ENCODE peak calls at places on chromosomes 5 and 9, in six cellular contexts. T is mammary epithelial cell; U is lower lobe of right lung; J is dorsolateral prefrontal cortex; X is B cell; F is CD8-positive, alpha-beta T cell. E is an unnamed sample.

GRCh38 chr5:141767671-141768070 is 85.6 kb upstream of the ARAP3 start:
- DNase-seq in J (no peak), T (no peak), X (no peak), F (no peak), U (no peak), E (no peak)

GRCh38 chr5:173941758-173942401 is 47.1 kb upstream of the C5orf47 start:
- DNase-seq in U (no peak), J (no peak), X (no peak), F (no peak), T (no peak), E (no peak)

GRCh38 chr5:148120317-148120716 is 48.0 kb upstream of the SPINK14 start:
- DNase-seq in X (no peak), T (no peak), F (no peak), J (no peak), U (no peak), E (no peak)

GRCh38 chr5:172459396-172460165 is 5.3 kb upstream of the SH3PXD2B start:
- DNase-seq in F (no peak), X (no peak), J (no peak), U (no peak), T (no peak), E (no peak)

GRCh38 chr5:170225326-170226137 is 7.3 kb upstream of the C5orf58 start:
- DNase-seq in F (peak), J (peak), U (peak), X (peak), T (peak), E (no peak)

GRCh38 chr9:83219154-83219923 is 156.4 kb upstream of the RASEF start:
- DNase-seq in T (peak), X (no peak), J (peak), F (no peak), U (peak), E (peak)

GRCh38 chr5:98599016-98599415 is 174.4 kb upstream of the RGMB start:
- DNase-seq in T (no peak), U (no peak), F (no peak), J (no peak), X (no peak), E (no peak)

GRCh38 chr9:120940573-120940972 is 14.0 kb upstream of the TRAF1 start:
- DNase-seq in J (no peak), X (no peak), F (no peak), T (no peak), U (no peak), E (no peak)

GRCh38 chr5:2133080-2133479 is 250.4 kb upstream of the IRX4 start:
- DNase-seq in U (no peak), F (no peak), X (no peak), J (no peak), T (no peak), E (no peak)

GRCh38 chr9:94654165-94654894 is 15.0 kb upstream of the FBP1 start:
- DNase-seq in X (no peak), T (peak), F (no peak), U (peak), J (no peak), E (no peak)
- TF ChIP-seq CTCF in X (no peak), T (no peak), F (no peak), U (no peak), J (no peak), E (no peak)

GRCh38 chr5:107067391-107067790 is 603.3 kb downstream of the EFNA5 start:
- DNase-seq in F (no peak), X (no peak), U (peak), T (no peak), J (peak), E (no peak)
- TF ChIP-seq CTCF in F (no peak), X (no peak), U (no peak), T (no peak), J (peak), E (no peak)

DNA sequence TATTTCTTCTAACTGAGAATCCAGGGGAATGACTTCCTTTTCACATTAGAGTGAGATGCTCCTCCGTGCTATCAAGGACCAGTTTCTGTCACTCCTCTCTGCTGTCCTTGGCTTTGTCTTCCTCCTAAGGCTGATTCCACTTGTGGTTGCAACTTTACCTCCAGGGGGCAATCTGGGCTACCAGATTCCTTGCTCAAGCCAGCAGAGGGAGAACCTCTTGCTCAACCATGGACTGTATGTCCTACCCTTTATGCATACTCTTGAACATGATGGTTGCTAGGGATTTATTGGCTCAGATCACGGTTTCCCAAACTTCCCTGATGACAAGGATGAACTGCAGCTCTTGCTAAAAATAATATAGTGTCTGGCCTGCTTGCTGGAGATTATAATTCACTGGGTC is 24.0 kb downstream of the NNT start:
- DNase-seq in J (no peak), U (no peak), X (no peak), T (peak), F (no peak), E (no peak)
- TF ChIP-seq CTCF in J (peak), U (peak), X (peak), T (peak), F (no peak), E (peak)

GRCh38 chr9:3181049-3181953 is 337.4 kb upstream of the PUM3 start:
- DNase-seq in T (peak), X (no peak), F (no peak), J (peak), U (peak), E (peak)
- TF ChIP-seq CTCF in T (peak), X (no peak), F (no peak), J (peak), U (no peak), E (peak)

E was measured in retinal pigment epithelial cell.